ENCODE peak calls at places on chromosomes 11 and 22, in eight cellular contexts. One of them, this sample, is unnamed.

GRCh38 chr11:123473941-123474668 is 44.0 kb downstream of the GRAMD1B start:
- DNase-seq in H9: no peak
- DNase-seq in CD8-positive, alpha-beta memory T cell: no peak
- DNase-seq in hepatocyte: no peak
- DNase-seq in upper lobe of right lung: no peak
- DNase-seq in cardiac muscle cell: peak; percentile 94
- DNase-seq in ovary: no peak
- DNase-seq in adrenal gland: no peak
- DNase-seq in this sample: peak; percentile 46

GRCh38 chr11:73283316-73284035 is 11.3 kb downstream of the P2RY6 start:
- DNase-seq in H9: no peak
- DNase-seq in CD8-positive, alpha-beta memory T cell: no peak
- DNase-seq in hepatocyte: no peak
- DNase-seq in upper lobe of right lung: peak; percentile 41
- DNase-seq in cardiac muscle cell: no peak
- DNase-seq in ovary: no peak
- DNase-seq in adrenal gland: no peak
- DNase-seq in this sample: no peak

GRCh38 chr11:77547863-77548551 is 41.7 kb upstream of the AQP11 start:
- DNase-seq in H9: peak; percentile 80
- DNase-seq in CD8-positive, alpha-beta memory T cell: no peak
- DNase-seq in hepatocyte: peak; percentile 87
- DNase-seq in upper lobe of right lung: no peak
- DNase-seq in cardiac muscle cell: peak; percentile 82
- DNase-seq in ovary: peak; percentile 59
- DNase-seq in adrenal gland: peak; percentile 54
- DNase-seq in this sample: peak; percentile 10

GRCh38 chr22:44895296-44896055 is 114.3 kb downstream of the PHF21B start:
- DNase-seq in H9: no peak
- DNase-seq in CD8-positive, alpha-beta memory T cell: no peak
- DNase-seq in hepatocyte: no peak
- DNase-seq in upper lobe of right lung: no peak
- DNase-seq in cardiac muscle cell: no peak
- DNase-seq in ovary: no peak
- DNase-seq in adrenal gland: no peak
- DNase-seq in this sample: no peak

GRCh38 chr11:106397787-106398355 is 320.4 kb downstream of the AASDHPPT start:
- DNase-seq in H9: no peak
- DNase-seq in CD8-positive, alpha-beta memory T cell: no peak
- DNase-seq in hepatocyte: no peak
- DNase-seq in upper lobe of right lung: no peak
- DNase-seq in cardiac muscle cell: no peak
- DNase-seq in ovary: no peak
- DNase-seq in adrenal gland: no peak
- DNase-seq in this sample: no peak

GRCh38 chr22:40289991-40290459 is 56.3 kb upstream of the ADSL start:
- DNase-seq in H9: no peak
- DNase-seq in CD8-positive, alpha-beta memory T cell: peak; percentile 49
- DNase-seq in hepatocyte: no peak
- DNase-seq in upper lobe of right lung: no peak
- DNase-seq in cardiac muscle cell: no peak
- DNase-seq in ovary: no peak
- DNase-seq in adrenal gland: no peak
- DNase-seq in this sample: no peak

GRCh38 chr22:28734393-28734792 is 7.2 kb downstream of the CHEK2 start:
- DNase-seq in H9: no peak
- DNase-seq in CD8-positive, alpha-beta memory T cell: no peak
- DNase-seq in hepatocyte: no peak
- DNase-seq in upper lobe of right lung: no peak
- DNase-seq in cardiac muscle cell: no peak
- DNase-seq in ovary: no peak
- DNase-seq in adrenal gland: no peak
- DNase-seq in this sample: no peak

GRCh38 chr22:40436460-40437431 is 66.4 kb downstream of the SGSM3 start:
- DNase-seq in H9: no peak
- DNase-seq in CD8-positive, alpha-beta memory T cell: no peak
- DNase-seq in hepatocyte: peak; percentile 74
- DNase-seq in upper lobe of right lung: no peak
- DNase-seq in cardiac muscle cell: peak; percentile 78
- DNase-seq in ovary: peak; percentile 63
- DNase-seq in adrenal gland: peak; percentile 60
- DNase-seq in this sample: no peak

GRCh38 chr22:27105142-27106025 is 448.0 kb downstream of the MIAT start:
- DNase-seq in H9: no peak
- DNase-seq in CD8-positive, alpha-beta memory T cell: no peak
- DNase-seq in hepatocyte: peak; percentile 64
- DNase-seq in upper lobe of right lung: no peak
- DNase-seq in cardiac muscle cell: peak; percentile 95
- DNase-seq in ovary: peak; percentile 90
- DNase-seq in adrenal gland: peak; percentile 90
- DNase-seq in this sample: no peak

GRCh38 chr11:11525283-11525682 is 96.5 kb downstream of the GALNT18 start:
- DNase-seq in H9: no peak
- DNase-seq in CD8-positive, alpha-beta memory T cell: no peak
- DNase-seq in hepatocyte: no peak
- DNase-seq in upper lobe of right lung: no peak
- DNase-seq in cardiac muscle cell: no peak
- DNase-seq in ovary: no peak
- DNase-seq in adrenal gland: no peak
- DNase-seq in this sample: no peak

GRCh38 chr11:101346591-101346990 is 217.0 kb upstream of the PGR start:
- DNase-seq in H9: no peak
- DNase-seq in CD8-positive, alpha-beta memory T cell: no peak
- DNase-seq in hepatocyte: no peak
- DNase-seq in upper lobe of right lung: no peak
- DNase-seq in cardiac muscle cell: peak; percentile 30
- DNase-seq in ovary: no peak
- DNase-seq in adrenal gland: no peak
- DNase-seq in this sample: no peak

DNA sequence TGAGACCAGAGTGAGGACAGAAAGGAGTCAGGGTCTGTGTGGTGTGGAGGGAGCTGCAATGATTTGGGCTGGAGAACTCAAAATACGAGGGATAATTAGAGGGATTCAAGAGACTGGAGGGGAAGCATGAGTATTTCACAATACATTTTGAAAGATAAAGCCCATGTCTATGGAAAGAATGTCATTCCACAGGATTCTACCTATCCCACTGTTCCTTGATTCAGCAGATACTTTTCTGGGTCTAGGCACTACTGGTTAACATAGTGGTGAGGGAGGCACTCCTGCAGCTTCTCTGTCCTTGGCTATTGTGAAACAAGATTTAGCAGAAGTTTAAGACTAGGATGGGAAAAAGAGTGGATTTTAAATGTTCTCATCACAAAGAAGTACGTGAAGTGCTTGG is 72.9 kb upstream of the RASSF10 start:
- DNase-seq in H9: no peak
- DNase-seq in CD8-positive, alpha-beta memory T cell: no peak
- DNase-seq in hepatocyte: no peak
- DNase-seq in upper lobe of right lung: no peak
- DNase-seq in cardiac muscle cell: peak; percentile 20
- DNase-seq in ovary: no peak
- DNase-seq in adrenal gland: no peak
- DNase-seq in this sample: no peak
- H3K27ac ChIP-seq in H9: no peak overlapping the region
- H3K27ac ChIP-seq in CD8-positive, alpha-beta memory T cell: no peak overlapping the region
- H3K27ac ChIP-seq in hepatocyte: no peak overlapping the region
- H3K27ac ChIP-seq in upper lobe of right lung: no peak overlapping the region
- H3K27ac ChIP-seq in cardiac muscle cell: no peak overlapping the region
- H3K27ac ChIP-seq in ovary: no peak overlapping the region
- H3K27ac ChIP-seq in adrenal gland: no peak overlapping the region
- H3K27ac ChIP-seq in this sample: no peak overlapping the region

GRCh38 chr11:59176330-59176729 is 4.4 kb downstream of the DTX4 start:
- DNase-seq in H9: no peak
- DNase-seq in CD8-positive, alpha-beta memory T cell: no peak
- DNase-seq in hepatocyte: no peak
- DNase-seq in upper lobe of right lung: no peak
- DNase-seq in cardiac muscle cell: no peak
- DNase-seq in ovary: peak; percentile 43
- DNase-seq in adrenal gland: no peak
- DNase-seq in this sample: no peak
- H3K27ac ChIP-seq in H9: no peak overlapping the region
- H3K27ac ChIP-seq in CD8-positive, alpha-beta memory T cell: no peak overlapping the region
- H3K27ac ChIP-seq in hepatocyte: peak overlapping the region; percentile 95
- H3K27ac ChIP-seq in upper lobe of right lung: no peak overlapping the region
- H3K27ac ChIP-seq in cardiac muscle cell: no peak overlapping the region
- H3K27ac ChIP-seq in ovary: peak overlapping the region; percentile 66
- H3K27ac ChIP-seq in adrenal gland: no peak overlapping the region
- H3K27ac ChIP-seq in this sample: no peak overlapping the region

DNA sequence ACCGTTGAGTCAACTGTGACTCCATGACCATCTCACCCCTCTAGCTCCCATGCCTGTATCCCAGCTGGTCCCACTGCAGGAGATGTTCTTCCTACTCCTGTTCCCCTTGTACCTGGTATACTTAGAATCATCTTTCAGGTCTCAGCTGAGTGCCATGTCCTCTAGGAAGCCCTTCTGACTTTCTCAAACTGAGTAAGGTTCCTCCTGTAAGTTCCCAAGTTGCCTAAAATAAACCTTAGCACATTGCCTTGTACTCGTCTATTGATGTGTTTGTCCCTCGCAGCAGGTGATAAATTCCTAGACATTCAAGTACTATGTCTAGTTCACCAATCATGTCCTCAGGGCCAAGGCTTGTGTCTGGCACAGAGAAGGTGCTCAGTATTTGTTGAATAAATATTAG is 18.4 kb upstream of the ASCC2 start:
- DNase-seq in H9: no peak
- DNase-seq in CD8-positive, alpha-beta memory T cell: no peak
- DNase-seq in hepatocyte: no peak
- DNase-seq in upper lobe of right lung: no peak
- DNase-seq in cardiac muscle cell: no peak
- DNase-seq in ovary: no peak
- DNase-seq in adrenal gland: no peak
- DNase-seq in this sample: no peak
- H3K27ac ChIP-seq in H9: no peak overlapping the region
- H3K27ac ChIP-seq in CD8-positive, alpha-beta memory T cell: no peak overlapping the region
- H3K27ac ChIP-seq in hepatocyte: no peak overlapping the region
- H3K27ac ChIP-seq in upper lobe of right lung: no peak overlapping the region
- H3K27ac ChIP-seq in cardiac muscle cell: no peak overlapping the region
- H3K27ac ChIP-seq in ovary: no peak overlapping the region
- H3K27ac ChIP-seq in adrenal gland: no peak overlapping the region
- H3K27ac ChIP-seq in this sample: no peak overlapping the region

GRCh38 chr11:118175600-118176399 is 639 bp downstream of the SCN2B start:
- DNase-seq in H9: no peak
- DNase-seq in CD8-positive, alpha-beta memory T cell: no peak
- DNase-seq in hepatocyte: no peak
- DNase-seq in upper lobe of right lung: no peak
- DNase-seq in cardiac muscle cell: no peak
- DNase-seq in ovary: no peak
- DNase-seq in adrenal gland: no peak
- DNase-seq in this sample: no peak
- H3K27ac ChIP-seq in H9: no peak overlapping the region
- H3K27ac ChIP-seq in CD8-positive, alpha-beta memory T cell: no peak overlapping the region
- H3K27ac ChIP-seq in hepatocyte: peak overlapping the region; percentile 66
- H3K27ac ChIP-seq in upper lobe of right lung: peak overlapping the region; percentile 11
- H3K27ac ChIP-seq in cardiac muscle cell: no peak overlapping the region
- H3K27ac ChIP-seq in ovary: no peak overlapping the region
- H3K27ac ChIP-seq in adrenal gland: no peak overlapping the region
- H3K27ac ChIP-seq in this sample: peak overlapping the region; percentile 83

GRCh38 chr11:27717377-27717776 is 17.1 kb upstream of the BDNF start:
- DNase-seq in H9: no peak
- DNase-seq in CD8-positive, alpha-beta memory T cell: no peak
- DNase-seq in hepatocyte: no peak
- DNase-seq in upper lobe of right lung: no peak
- DNase-seq in cardiac muscle cell: peak; percentile 47
- DNase-seq in ovary: no peak
- DNase-seq in adrenal gland: no peak
- DNase-seq in this sample: no peak
- H3K27ac ChIP-seq in H9: no peak overlapping the region
- H3K27ac ChIP-seq in CD8-positive, alpha-beta memory T cell: no peak overlapping the region
- H3K27ac ChIP-seq in hepatocyte: no peak overlapping the region
- H3K27ac ChIP-seq in upper lobe of right lung: no peak overlapping the region
- H3K27ac ChIP-seq in cardiac muscle cell: no peak overlapping the region
- H3K27ac ChIP-seq in ovary: no peak overlapping the region
- H3K27ac ChIP-seq in adrenal gland: no peak overlapping the region
- H3K27ac ChIP-seq in this sample: no peak overlapping the region

DNA sequence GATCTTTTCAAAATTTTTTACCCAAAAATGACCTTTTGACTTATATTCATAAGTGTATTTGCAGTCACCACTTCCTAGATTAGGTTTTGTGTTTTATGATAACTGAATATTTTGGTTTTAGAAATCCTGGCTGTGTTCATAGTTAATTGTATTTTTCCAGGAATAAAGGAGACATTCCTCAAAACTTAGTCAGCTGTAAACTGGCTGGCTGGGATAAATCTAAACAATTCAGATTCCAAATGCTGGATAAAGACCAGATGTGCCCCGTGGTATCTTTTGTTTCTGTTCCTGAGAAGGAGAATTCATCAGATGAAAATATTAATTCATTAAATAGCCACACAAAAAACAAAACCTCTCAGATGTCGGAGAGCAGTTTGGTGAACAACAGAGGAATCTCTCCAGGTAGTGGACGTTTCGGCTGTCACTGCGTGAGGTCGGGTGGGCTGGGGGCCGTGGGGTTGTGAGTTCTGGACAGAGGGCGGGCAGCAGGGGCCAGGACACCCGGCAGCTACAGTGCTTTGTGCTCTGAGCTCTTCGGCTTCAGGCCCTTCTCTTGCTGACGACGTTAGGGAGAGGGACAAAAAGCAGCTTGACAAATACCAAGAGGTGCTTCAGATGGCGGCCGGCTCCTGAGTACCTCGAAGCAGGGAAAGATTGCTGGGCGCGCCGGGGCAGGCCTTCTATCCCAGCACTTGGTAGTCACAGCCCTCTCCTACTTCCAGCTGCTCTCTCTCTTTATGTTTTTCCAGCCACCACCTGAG is 24.6 kb downstream of the MOV10L1 start:
- DNase-seq in H9: no peak
- DNase-seq in CD8-positive, alpha-beta memory T cell: no peak
- DNase-seq in hepatocyte: peak; percentile 46
- DNase-seq in upper lobe of right lung: peak; percentile 76
- DNase-seq in cardiac muscle cell: peak; percentile 88
- DNase-seq in ovary: peak; percentile 23
- DNase-seq in adrenal gland: no peak
- DNase-seq in this sample: no peak
- H3K27ac ChIP-seq in H9: no peak overlapping the region
- H3K27ac ChIP-seq in CD8-positive, alpha-beta memory T cell: no peak overlapping the region
- H3K27ac ChIP-seq in hepatocyte: peak overlapping the region; percentile 93
- H3K27ac ChIP-seq in upper lobe of right lung: peak overlapping the region; percentile 43
- H3K27ac ChIP-seq in cardiac muscle cell: peak overlapping the region; percentile 22
- H3K27ac ChIP-seq in ovary: peak overlapping the region; percentile 79
- H3K27ac ChIP-seq in adrenal gland: no peak overlapping the region
- H3K27ac ChIP-seq in this sample: no peak overlapping the region

GRCh38 chr22:24506802-24507438 is 11.8 kb downstream of the UPB1 start:
- DNase-seq in H9: peak; percentile 50
- DNase-seq in CD8-positive, alpha-beta memory T cell: no peak
- DNase-seq in hepatocyte: peak; percentile 49
- DNase-seq in upper lobe of right lung: no peak
- DNase-seq in cardiac muscle cell: no peak
- DNase-seq in ovary: no peak
- DNase-seq in adrenal gland: peak; percentile 7
- DNase-seq in this sample: no peak
- H3K27ac ChIP-seq in H9: no peak overlapping the region
- H3K27ac ChIP-seq in CD8-positive, alpha-beta memory T cell: no peak overlapping the region
- H3K27ac ChIP-seq in hepatocyte: peak overlapping the region; percentile 82
- H3K27ac ChIP-seq in upper lobe of right lung: peak overlapping the region; percentile 63
- H3K27ac ChIP-seq in cardiac muscle cell: peak overlapping the region; percentile 68
- H3K27ac ChIP-seq in ovary: no peak overlapping the region
- H3K27ac ChIP-seq in adrenal gland: no peak overlapping the region
- H3K27ac ChIP-seq in this sample: no peak overlapping the region

This sample was measured in epithelial cell of prostate.